ENCODE peak calls at places on chromosomes 6 and 20, in nine cellular contexts. Q, U, I, F, G, V, Z, T and X are unnamed samples.

GRCh38 chr6:15996030-15996429 is 132.9 kb upstream of the MYLIP start:
- DNase-seq in Q (no peak), U (no peak), I (peak), F (peak), G (no peak), V (no peak), Z (no peak), T (no peak), X (no peak)

GRCh38 chr6:71197770-71198169 is 90.8 kb upstream of the OGFRL1 start:
- DNase-seq in Q (peak), U (no peak), I (peak), F (peak), G (no peak), V (no peak), Z (no peak), T (no peak), X (no peak)

GRCh38 chr20:63532449-63532971 is 4.7 kb downstream of the PTK6 start:
- DNase-seq in Q (no peak), U (no peak), I (no peak), F (no peak), G (no peak), V (no peak), Z (no peak), T (no peak), X (no peak)

GRCh38 chr20:53852691-53853450 is 217.5 kb downstream of the BCAS1 start:
- DNase-seq in Q (no peak), U (no peak), I (no peak), F (no peak), G (no peak), V (no peak), Z (no peak), T (no peak), X (no peak)

GRCh38 chr20:63955281-63955845 is 853 bp downstream of the UCKL1 start:
- DNase-seq in Q (peak), U (peak), I (no peak), F (peak), G (no peak), V (no peak), Z (peak), T (peak), X (peak)

GRCh38 chr20:39378781-39379180 is 416.6 kb downstream of the DHX35 start:
- DNase-seq in Q (no peak), U (no peak), I (no peak), F (no peak), G (no peak), V (no peak), Z (no peak), T (no peak), X (no peak)

GRCh38 chr6:136307351-136307750 is 17.7 kb upstream of the BCLAF1 start:
- DNase-seq in Q (no peak), U (no peak), I (no peak), F (no peak), G (no peak), V (no peak), Z (no peak), T (no peak), X (no peak)

GRCh38 chr20:32753731-32754130 is 8.5 kb upstream of the DNMT3B start:
- DNase-seq in Q (peak), U (no peak), I (peak), F (peak), G (no peak), V (no peak), Z (no peak), T (no peak), X (no peak)

GRCh38 chr6:168799067-168799466 is 358.1 kb downstream of the SMOC2 start:
- DNase-seq in Q (no peak), U (no peak), I (no peak), F (no peak), G (no peak), V (no peak), Z (no peak), T (no peak), X (no peak)

GRCh38 chr20:40657526-40657925 is 31.5 kb downstream of the MAFB start:
- DNase-seq in Q (no peak), U (no peak), I (no peak), F (no peak), G (no peak), V (no peak), Z (no peak), T (no peak), X (no peak)

GRCh38 chr6:22613695-22614094 is 44.3 kb downstream of the HDGFL1 start:
- DNase-seq in Q (no peak), U (no peak), I (peak), F (peak), G (no peak), V (no peak), Z (no peak), T (no peak), X (no peak)

GRCh38 chr6:13724174-13724573 is 12.5 kb upstream of the RANBP9 start:
- DNase-seq in Q (peak), U (no peak), I (peak), F (peak), G (no peak), V (no peak), Z (no peak), T (no peak), X (no peak)

GRCh38 chr20:24957326-24957996 is 8.4 kb downstream of the CST7 start:
- DNase-seq in Q (no peak), U (no peak), I (no peak), F (no peak), G (no peak), V (peak), Z (no peak), T (no peak), X (no peak)

GRCh38 chr6:136772685-136773472 is 19.4 kb downstream of the MAP3K5 start:
- DNase-seq in Q (no peak), U (no peak), I (no peak), F (no peak), G (no peak), V (peak), Z (peak), T (no peak), X (no peak)

GRCh38 chr6:15554728-15555100 is 108.1 kb downstream of the DTNBP1 start:
- DNase-seq in Q (no peak), U (no peak), I (no peak), F (no peak), G (no peak), V (no peak), Z (no peak), T (no peak), X (no peak)

GRCh38 chr20:58889334-58890072 is 37.0 kb downstream of the GNAS start:
- DNase-seq in Q (no peak), U (no peak), I (no peak), F (peak), G (no peak), V (no peak), Z (no peak), T (no peak), X (no peak)

GRCh38 chr6:129598244-129599187 is 111.5 kb downstream of the ARHGAP18 start:
- DNase-seq in Q (peak), U (no peak), I (peak), F (peak), G (no peak), V (no peak), Z (peak), T (peak), X (no peak)

GRCh38 chr6:64034331-64034730 is 398.7 kb downstream of the PHF3 start:
- DNase-seq in Q (no peak), U (no peak), I (no peak), F (no peak), G (no peak), V (no peak), Z (no peak), T (no peak), X (no peak)